ENCODE peak calls at places on chromosomes 13 and 19, in eight cellular contexts. Q, E, T, C, F, X, S and Y are unnamed samples.

GRCh38 chr13:113926301-113926761 is 47.5 kb downstream of the C13orf46 start:
- DNase-seq in Q (peak; percentile 33), E (no peak), T (no peak), C (no peak), F (no peak), X (peak; percentile 39), S (no peak), Y (no peak)

GRCh38 chr19:18153555-18154134 is 682 bp downstream of the PIK3R2 start:
- DNase-seq in Q (no peak), E (peak; percentile 13), T (peak; percentile 86), C (no peak), F (no peak), X (peak; percentile 61), S (no peak), Y (no peak)

GRCh38 chr13:93476175-93476574 is 249.6 kb downstream of the GPC6 start:
- DNase-seq in Q (no peak), E (no peak), T (no peak), C (no peak), F (no peak), X (no peak), S (no peak), Y (no peak)

GRCh38 chr13:102799544-102800144 is 725 bp downstream of the BIVM start:
- DNase-seq in Q (no peak), E (no peak), T (peak; percentile 83), C (no peak), F (no peak), X (peak; percentile 66), S (peak; percentile 19), Y (peak; percentile 30)

GRCh38 chr19:4717966-4718701 is 5.5 kb downstream of the DPP9 start:
- DNase-seq in Q (no peak), E (no peak), T (no peak), C (no peak), F (no peak), X (no peak), S (peak; percentile 44), Y (no peak)

GRCh38 chr19:41531438-41532311 is 44.3 kb upstream of the CEACAM21 start:
- DNase-seq in Q (peak; percentile 56), E (no peak), T (peak; percentile 72), C (peak; percentile 68), F (peak; percentile 20), X (no peak), S (peak; percentile 90), Y (no peak)

GRCh38 chr19:41705393-41706174 is 2.8 kb upstream of the CEACAM5 start:
- DNase-seq in Q (no peak), E (no peak), T (no peak), C (no peak), F (no peak), X (no peak), S (peak; percentile 21), Y (no peak)

GRCh38 chr19:46841458-46842083 is 9.1 kb downstream of the AP2S1 start:
- DNase-seq in Q (no peak), E (no peak), T (no peak), C (no peak), F (no peak), X (peak; percentile 66), S (no peak), Y (no peak)

GRCh38 chr13:101817898-101818297 is 365.4 kb downstream of the ITGBL1 start:
- DNase-seq in Q (no peak), E (no peak), T (no peak), C (no peak), F (no peak), X (no peak), S (no peak), Y (no peak)

GRCh38 chr13:98994896-98995295 is 17.0 kb upstream of the DOCK9 start:
- DNase-seq in Q (no peak), E (no peak), T (no peak), C (no peak), F (peak; percentile 14), X (no peak), S (no peak), Y (no peak)

GRCh38 chr19:37989855-37990254 is 82.8 kb downstream of the SIPA1L3 start:
- DNase-seq in Q (no peak), E (no peak), T (no peak), C (no peak), F (no peak), X (no peak), S (no peak), Y (no peak)

GRCh38 chr13:111114362-111115050 is 604 bp upstream of the ARHGEF7 start:
- DNase-seq in Q (no peak), E (peak; percentile 59), T (no peak), C (no peak), F (peak; percentile 35), X (no peak), S (peak; percentile 17), Y (no peak)

GRCh38 chr13:41178040-41178439 is 16.3 kb downstream of the KBTBD7 start:
- DNase-seq in Q (no peak), E (no peak), T (no peak), C (no peak), F (no peak), X (no peak), S (peak; percentile 48), Y (no peak)

GRCh38 chr13:94345374-94346195 is 133.9 kb downstream of the DCT start:
- DNase-seq in Q (no peak), E (peak; percentile 55), T (no peak), C (no peak), F (peak; percentile 30), X (no peak), S (no peak), Y (peak; percentile 62)

GRCh38 chr19:13281567-13282291 is 131.5 kb downstream of the IER2 start:
- DNase-seq in Q (no peak), E (no peak), T (no peak), C (no peak), F (no peak), X (no peak), S (no peak), Y (no peak)

GRCh38 chr13:102928971-102929370 is 83.1 kb downstream of the ERCC5 start:
- DNase-seq in Q (no peak), E (no peak), T (no peak), C (no peak), F (no peak), X (peak; percentile 51), S (no peak), Y (no peak)

GRCh38 chr13:71606818-71607217 is 260.2 kb downstream of the DACH1 start:
- DNase-seq in Q (no peak), E (no peak), T (no peak), C (no peak), F (no peak), X (no peak), S (no peak), Y (no peak)

GRCh38 chr19:31339405-31339804 is 9.8 kb downstream of the TSHZ3 start:
- DNase-seq in Q (no peak), E (no peak), T (no peak), C (no peak), F (no peak), X (no peak), S (no peak), Y (no peak)

GRCh38 chr19:408441-409005 is 424 bp downstream of the C2CD4C start:
- DNase-seq in Q (peak; percentile 6), E (peak; percentile 21), T (peak; percentile 74), C (no peak), F (no peak), X (peak; percentile 38), S (no peak), Y (no peak)

GRCh38 chr19:55674841-55675660 is at the start of gene EPN1:
- DNase-seq in Q (peak; percentile 89), E (peak; percentile 91), T (peak; percentile 99), C (peak; percentile 98), F (peak; percentile 93), X (peak; percentile 98), S (peak; percentile 97), Y (peak; percentile 87)

GRCh38 chr19:35513975-35514809 is 743 bp upstream of the DMKN start:
- DNase-seq in Q (no peak), E (no peak), T (no peak), C (no peak), F (no peak), X (no peak), S (no peak), Y (no peak)

GRCh38 chr13:20053016-20053415 is 94.5 kb downstream of the ZMYM2 start:
- DNase-seq in Q (no peak), E (no peak), T (no peak), C (no peak), F (no peak), X (no peak), S (no peak), Y (no peak)

GRCh38 chr13:73603646-73604045 is 530.6 kb downstream of the KLF12 start:
- DNase-seq in Q (no peak), E (no peak), T (no peak), C (no peak), F (peak; percentile 8), X (no peak), S (no peak), Y (no peak)

GRCh38 chr19:49340069-49340864 is 5.1 kb downstream of the CD37 start:
- DNase-seq in Q (peak; percentile 62), E (no peak), T (peak; percentile 83), C (no peak), F (peak; percentile 87), X (peak; percentile 72), S (no peak), Y (no peak)

GRCh38 chr13:72412481-72412880 is 314.9 kb downstream of the MZT1 start:
- DNase-seq in Q (no peak), E (no peak), T (no peak), C (no peak), F (no peak), X (no peak), S (no peak), Y (no peak)

GRCh38 chr13:30409911-30410704 is 12.2 kb upstream of the UBE2L5 start:
- DNase-seq in Q (no peak), E (no peak), T (no peak), C (no peak), F (no peak), X (no peak), S (no peak), Y (no peak)

GRCh38 chr13:91347996-91348905 is 764 bp downstream of the MIR17HG start:
- DNase-seq in Q (peak; percentile 20), E (peak; percentile 20), T (peak; percentile 89), C (peak; percentile 47), F (no peak), X (peak; percentile 72), S (peak; percentile 40), Y (no peak)

GRCh38 chr13:59492030-59492636 is 671.6 kb downstream of the DIAPH3 start:
- DNase-seq in Q (no peak), E (no peak), T (no peak), C (no peak), F (no peak), X (no peak), S (no peak), Y (no peak)

GRCh38 chr13:109330941-109331340 is 455.4 kb downstream of the IRS2 start:
- DNase-seq in Q (no peak), E (no peak), T (no peak), C (no peak), F (no peak), X (no peak), S (no peak), Y (no peak)

GRCh38 chr19:7257148-7258041 is 36.8 kb downstream of the INSR start:
- DNase-seq in Q (no peak), E (no peak), T (no peak), C (no peak), F (no peak), X (no peak), S (peak; percentile 50), Y (no peak)

GRCh38 chr13:79775830-79776229 is 294.9 kb downstream of the NDFIP2 start:
- DNase-seq in Q (no peak), E (peak; percentile 14), T (no peak), C (no peak), F (peak; percentile 23), X (no peak), S (peak; percentile 71), Y (peak; percentile 13)

GRCh38 chr13:73141292-73141771 is 82.5 kb downstream of the KLF5 start:
- DNase-seq in Q (no peak), E (peak; percentile 62), T (no peak), C (no peak), F (peak; percentile 82), X (no peak), S (no peak), Y (peak; percentile 22)

GRCh38 chr19:18167975-18168645 is 5.5 kb upstream of the IFI30 start:
- DNase-seq in Q (no peak), E (peak; percentile 7), T (no peak), C (peak; percentile 25), F (no peak), X (peak; percentile 64), S (peak; percentile 63), Y (no peak)

GRCh38 chr13:79647518-79647917 is 166.6 kb downstream of the NDFIP2 start:
- DNase-seq in Q (no peak), E (no peak), T (no peak), C (no peak), F (peak; percentile 95), X (no peak), S (no peak), Y (peak; percentile 20)